ENCODE peak calls at places on chromosomes 5 and 9, in seven cellular contexts. One of them, this sample, is unnamed.

GRCh38 chr5:170597109-170597741 is 93.4 kb downstream of the KCNIP1 start:
- DNase-seq in ovary: no peak
- DNase-seq in heart right ventricle: no peak
- DNase-seq in cardiac muscle cell: no peak
- DNase-seq in GM19239: no peak
- DNase-seq in pancreas: no peak
- DNase-seq in activated CD8-positive, alpha-beta memory T cell treated with anti-CD3 and anti-CD28 coated beads for 24 hours: peak; percentile 60
- DNase-seq in this sample: peak; percentile 97

GRCh38 chr5:173839117-173839713 is 48.9 kb upstream of the CPEB4 start:
- DNase-seq in ovary: no peak
- DNase-seq in heart right ventricle: no peak
- DNase-seq in cardiac muscle cell: no peak
- DNase-seq in GM19239: no peak
- DNase-seq in pancreas: no peak
- DNase-seq in activated CD8-positive, alpha-beta memory T cell treated with anti-CD3 and anti-CD28 coated beads for 24 hours: no peak
- DNase-seq in this sample: peak; percentile 69

GRCh38 chr5:134394932-134395331 is 16.7 kb downstream of the CDKN2AIPNL start:
- DNase-seq in ovary: no peak
- DNase-seq in heart right ventricle: no peak
- DNase-seq in cardiac muscle cell: no peak
- DNase-seq in GM19239: no peak
- DNase-seq in pancreas: no peak
- DNase-seq in activated CD8-positive, alpha-beta memory T cell treated with anti-CD3 and anti-CD28 coated beads for 24 hours: no peak
- DNase-seq in this sample: no peak

GRCh38 chr9:8364021-8364782 is 564.6 kb upstream of the DMAC1 start:
- DNase-seq in ovary: no peak
- DNase-seq in heart right ventricle: no peak
- DNase-seq in cardiac muscle cell: no peak
- DNase-seq in GM19239: no peak
- DNase-seq in pancreas: no peak
- DNase-seq in activated CD8-positive, alpha-beta memory T cell treated with anti-CD3 and anti-CD28 coated beads for 24 hours: no peak
- DNase-seq in this sample: peak; percentile 53

GRCh38 chr9:81724242-81724889 is 35.0 kb upstream of the TLE1 start:
- DNase-seq in ovary: no peak
- DNase-seq in heart right ventricle: no peak
- DNase-seq in cardiac muscle cell: no peak
- DNase-seq in GM19239: no peak
- DNase-seq in pancreas: no peak
- DNase-seq in activated CD8-positive, alpha-beta memory T cell treated with anti-CD3 and anti-CD28 coated beads for 24 hours: no peak
- DNase-seq in this sample: no peak

GRCh38 chr5:175789670-175790069 is 81.7 kb upstream of the CPLX2 start:
- DNase-seq in ovary: no peak
- DNase-seq in heart right ventricle: no peak
- DNase-seq in cardiac muscle cell: no peak
- DNase-seq in GM19239: no peak
- DNase-seq in pancreas: no peak
- DNase-seq in activated CD8-positive, alpha-beta memory T cell treated with anti-CD3 and anti-CD28 coated beads for 24 hours: no peak
- DNase-seq in this sample: no peak

GRCh38 chr5:150419630-150420270 is 7.0 kb upstream of the CD74 start:
- DNase-seq in ovary: no peak
- DNase-seq in heart right ventricle: no peak
- DNase-seq in cardiac muscle cell: no peak
- DNase-seq in GM19239: no peak
- DNase-seq in pancreas: no peak
- DNase-seq in activated CD8-positive, alpha-beta memory T cell treated with anti-CD3 and anti-CD28 coated beads for 24 hours: no peak
- DNase-seq in this sample: no peak

GRCh38 chr5:33371660-33372059 is 69.1 kb upstream of the TARS1 start:
- DNase-seq in ovary: no peak
- DNase-seq in heart right ventricle: no peak
- DNase-seq in cardiac muscle cell: no peak
- DNase-seq in GM19239: no peak
- DNase-seq in pancreas: no peak
- DNase-seq in activated CD8-positive, alpha-beta memory T cell treated with anti-CD3 and anti-CD28 coated beads for 24 hours: no peak
- DNase-seq in this sample: no peak

GRCh38 chr5:146883496-146883895 is 4.9 kb upstream of the PPP2R2B start:
- DNase-seq in ovary: no peak
- DNase-seq in heart right ventricle: no peak
- DNase-seq in cardiac muscle cell: no peak
- DNase-seq in GM19239: no peak
- DNase-seq in pancreas: no peak
- DNase-seq in activated CD8-positive, alpha-beta memory T cell treated with anti-CD3 and anti-CD28 coated beads for 24 hours: no peak
- DNase-seq in this sample: no peak

GRCh38 chr5:96256795-96257470 is 176.1 kb downstream of the PCSK1 start:
- DNase-seq in ovary: no peak
- DNase-seq in heart right ventricle: no peak
- DNase-seq in cardiac muscle cell: peak; percentile 2
- DNase-seq in GM19239: no peak
- DNase-seq in pancreas: no peak
- DNase-seq in activated CD8-positive, alpha-beta memory T cell treated with anti-CD3 and anti-CD28 coated beads for 24 hours: no peak
- DNase-seq in this sample: peak; percentile 82

GRCh38 chr5:76556511-76557221 is 66.5 kb downstream of the F2RL2 start:
- DNase-seq in ovary: no peak
- DNase-seq in heart right ventricle: no peak
- DNase-seq in cardiac muscle cell: no peak
- DNase-seq in GM19239: peak; percentile 46
- DNase-seq in pancreas: no peak
- DNase-seq in activated CD8-positive, alpha-beta memory T cell treated with anti-CD3 and anti-CD28 coated beads for 24 hours: no peak
- DNase-seq in this sample: no peak

GRCh38 chr5:115214541-115214940 is 44.8 kb upstream of the TRIM36 start:
- DNase-seq in ovary: no peak
- DNase-seq in heart right ventricle: no peak
- DNase-seq in cardiac muscle cell: no peak
- DNase-seq in GM19239: no peak
- DNase-seq in pancreas: no peak
- DNase-seq in activated CD8-positive, alpha-beta memory T cell treated with anti-CD3 and anti-CD28 coated beads for 24 hours: no peak
- DNase-seq in this sample: no peak

GRCh38 chr5:154477382-154478223 is 424 bp downstream of the HAND1 start:
- DNase-seq in ovary: no peak
- DNase-seq in heart right ventricle: peak; percentile 32
- DNase-seq in cardiac muscle cell: peak; percentile 68
- DNase-seq in GM19239: no peak
- DNase-seq in pancreas: peak; percentile 49
- DNase-seq in activated CD8-positive, alpha-beta memory T cell treated with anti-CD3 and anti-CD28 coated beads for 24 hours: peak; percentile 67
- DNase-seq in this sample: no peak

GRCh38 chr9:134678206-134678605 is 36.6 kb downstream of the COL5A1 start:
- DNase-seq in ovary: peak; percentile 31
- DNase-seq in heart right ventricle: no peak
- DNase-seq in cardiac muscle cell: no peak
- DNase-seq in GM19239: no peak
- DNase-seq in pancreas: peak; percentile 27
- DNase-seq in activated CD8-positive, alpha-beta memory T cell treated with anti-CD3 and anti-CD28 coated beads for 24 hours: no peak
- DNase-seq in this sample: no peak

GRCh38 chr5:3033033-3033755 is 281.7 kb upstream of the IRX2 start:
- DNase-seq in ovary: no peak
- DNase-seq in heart right ventricle: no peak
- DNase-seq in cardiac muscle cell: no peak
- DNase-seq in GM19239: no peak
- DNase-seq in pancreas: peak; percentile 11
- DNase-seq in activated CD8-positive, alpha-beta memory T cell treated with anti-CD3 and anti-CD28 coated beads for 24 hours: no peak
- DNase-seq in this sample: no peak

GRCh38 chr5:142817961-142818431 is 47.8 kb downstream of the ARHGAP26 start:
- DNase-seq in ovary: no peak
- DNase-seq in heart right ventricle: no peak
- DNase-seq in cardiac muscle cell: no peak
- DNase-seq in GM19239: no peak
- DNase-seq in pancreas: no peak
- DNase-seq in activated CD8-positive, alpha-beta memory T cell treated with anti-CD3 and anti-CD28 coated beads for 24 hours: no peak
- DNase-seq in this sample: no peak

GRCh38 chr5:116497648-116498047 is 77.0 kb downstream of the SEMA6A start:
- DNase-seq in ovary: no peak
- DNase-seq in heart right ventricle: no peak
- DNase-seq in cardiac muscle cell: no peak
- DNase-seq in GM19239: no peak
- DNase-seq in pancreas: no peak
- DNase-seq in activated CD8-positive, alpha-beta memory T cell treated with anti-CD3 and anti-CD28 coated beads for 24 hours: no peak
- DNase-seq in this sample: no peak

GRCh38 chr9:134892221-134892620 is 11.6 kb downstream of the FCN2 start:
- DNase-seq in ovary: no peak
- DNase-seq in heart right ventricle: no peak
- DNase-seq in cardiac muscle cell: no peak
- DNase-seq in GM19239: no peak
- DNase-seq in pancreas: peak; percentile 35
- DNase-seq in activated CD8-positive, alpha-beta memory T cell treated with anti-CD3 and anti-CD28 coated beads for 24 hours: peak; percentile 46
- DNase-seq in this sample: peak; percentile 41

GRCh38 chr5:131525805-131526204 is 109.2 kb downstream of the RAPGEF6 start:
- DNase-seq in ovary: no peak
- DNase-seq in heart right ventricle: no peak
- DNase-seq in cardiac muscle cell: no peak
- DNase-seq in GM19239: no peak
- DNase-seq in pancreas: no peak
- DNase-seq in activated CD8-positive, alpha-beta memory T cell treated with anti-CD3 and anti-CD28 coated beads for 24 hours: no peak
- DNase-seq in this sample: no peak

This sample was measured in islet precursor cell.